ENCODE peak calls at places on chromosomes 5 and 9, in six cellular contexts. U is colonic mucosa, L is H1, Q is SK-N-SH, E is PC-3, I is neuronal stem cell. D is an unnamed sample.

GRCh38 chr5:2687746-2688145 is 63.7 kb downstream of the IRX2 start:
- DNase-seq in U (no peak), L (no peak), Q (no peak), E (no peak), I (no peak), D (no peak)

GRCh38 chr5:107092695-107093094 is 578.0 kb downstream of the EFNA5 start:
- DNase-seq in U (no peak), L (no peak), Q (no peak), E (peak; percentile 59), I (no peak), D (no peak)

GRCh38 chr9:16610538-16610937 is 259.9 kb downstream of the BNC2 start:
- DNase-seq in U (no peak), L (no peak), Q (no peak), E (no peak), I (no peak), D (no peak)

GRCh38 chr9:87445646-87446045 is 52.0 kb upstream of the DAPK1 start:
- DNase-seq in U (peak; percentile 27), L (peak; percentile 63), Q (no peak), E (no peak), I (peak; percentile 18), D (peak; percentile 5)

GRCh38 chr9:117744856-117745389 is 40.7 kb downstream of the TLR4 start:
- DNase-seq in U (no peak), L (no peak), Q (peak; percentile 56), E (no peak), I (peak; percentile 24), D (no peak)

GRCh38 chr5:51345106-51345505 is 38.1 kb upstream of the ISL1 start:
- DNase-seq in U (no peak), L (no peak), Q (no peak), E (peak; percentile 57), I (no peak), D (peak; percentile 17)

GRCh38 chr9:16310288-16311145 is 560.0 kb downstream of the BNC2 start:
- DNase-seq in U (no peak), L (no peak), Q (no peak), E (no peak), I (no peak), D (no peak)

GRCh38 chr9:94967481-94967880 is 241.0 kb downstream of the AOPEP start:
- DNase-seq in U (no peak), L (no peak), Q (no peak), E (no peak), I (no peak), D (no peak)

GRCh38 chr9:86660146-86660545 is 287.2 kb downstream of the GAS1 start:
- DNase-seq in U (no peak), L (no peak), Q (no peak), E (no peak), I (no peak), D (peak; percentile 77)

GRCh38 chr5:76958976-76959767 is 6.3 kb downstream of the CRHBP start:
- DNase-seq in U (no peak), L (no peak), Q (no peak), E (peak; percentile 4), I (no peak), D (peak; percentile 72)

GRCh38 chr5:168667301-168667859 is 88.2 kb upstream of the PANK3 start:
- DNase-seq in U (peak; percentile 66), L (no peak), Q (no peak), E (no peak), I (no peak), D (no peak)

GRCh38 chr9:129160712-129161533 is 17.1 kb downstream of the IER5L start:
- DNase-seq in U (no peak), L (no peak), Q (no peak), E (no peak), I (no peak), D (peak; percentile 77)

GRCh38 chr5:137622850-137623249 is 113.0 kb downstream of the KLHL3 start:
- DNase-seq in U (no peak), L (no peak), Q (no peak), E (no peak), I (no peak), D (peak; percentile 58)

GRCh38 chr5:139272471-139273321 is 20.8 kb upstream of the MATR3 start:
- DNase-seq in U (peak; percentile 85), L (no peak), Q (no peak), E (no peak), I (no peak), D (peak; percentile 57)

GRCh38 chr9:112288029-112288428 is 45.4 kb downstream of the PTBP3 start:
- DNase-seq in U (no peak), L (no peak), Q (no peak), E (no peak), I (no peak), D (peak; percentile 49)

GRCh38 chr9:127021664-127022337 is 100.6 kb downstream of the ANGPTL2 start:
- DNase-seq in U (peak; percentile 49), L (no peak), Q (peak; percentile 79), E (no peak), I (no peak), D (peak; percentile 100)

GRCh38 chr5:68261174-68262021 is 45.8 kb downstream of the PIK3R1 start:
- DNase-seq in U (no peak), L (no peak), Q (no peak), E (no peak), I (no peak), D (peak; percentile 51)

GRCh38 chr9:4397917-4398316 is 92.4 kb upstream of the SLC1A1 start:
- DNase-seq in U (no peak), L (no peak), Q (no peak), E (no peak), I (no peak), D (peak; percentile 86)

GRCh38 chr5:126680215-126680817 is 79.6 kb downstream of the PHAX start:
- DNase-seq in U (peak; percentile 63), L (no peak), Q (peak; percentile 73), E (peak; percentile 29), I (no peak), D (peak; percentile 46)

GRCh38 chr9:136625101-136626065 is 37.3 kb upstream of the EGFL7 start:
- DNase-seq in U (peak; percentile 95), L (peak; percentile 57), Q (peak; percentile 82), E (peak; percentile 21), I (no peak), D (peak; percentile 47)
- H3K4me1 ChIP-seq in U (peaks cover 38% of the 10 kb centered on the region), L (peaks cover 5% of the 10 kb centered on the region), Q (peaks cover 9% of the 10 kb centered on the region), E (no peaks in the 10 kb centered on the region), I (peaks cover 17% of the 10 kb centered on the region), D (peaks cover 9% of the 10 kb centered on the region)

GRCh38 chr9:109473329-109473728 is 24.8 kb downstream of the PTPN3 start:
- DNase-seq in U (no peak), L (no peak), Q (no peak), E (no peak), I (no peak), D (no peak)
- H3K9ac ChIP-seq in U (no peak overlapping the region), L (no peak overlapping the region), Q (no peak overlapping the region), E (no peak overlapping the region), I (no peak overlapping the region), D (no peak overlapping the region)

DNA sequence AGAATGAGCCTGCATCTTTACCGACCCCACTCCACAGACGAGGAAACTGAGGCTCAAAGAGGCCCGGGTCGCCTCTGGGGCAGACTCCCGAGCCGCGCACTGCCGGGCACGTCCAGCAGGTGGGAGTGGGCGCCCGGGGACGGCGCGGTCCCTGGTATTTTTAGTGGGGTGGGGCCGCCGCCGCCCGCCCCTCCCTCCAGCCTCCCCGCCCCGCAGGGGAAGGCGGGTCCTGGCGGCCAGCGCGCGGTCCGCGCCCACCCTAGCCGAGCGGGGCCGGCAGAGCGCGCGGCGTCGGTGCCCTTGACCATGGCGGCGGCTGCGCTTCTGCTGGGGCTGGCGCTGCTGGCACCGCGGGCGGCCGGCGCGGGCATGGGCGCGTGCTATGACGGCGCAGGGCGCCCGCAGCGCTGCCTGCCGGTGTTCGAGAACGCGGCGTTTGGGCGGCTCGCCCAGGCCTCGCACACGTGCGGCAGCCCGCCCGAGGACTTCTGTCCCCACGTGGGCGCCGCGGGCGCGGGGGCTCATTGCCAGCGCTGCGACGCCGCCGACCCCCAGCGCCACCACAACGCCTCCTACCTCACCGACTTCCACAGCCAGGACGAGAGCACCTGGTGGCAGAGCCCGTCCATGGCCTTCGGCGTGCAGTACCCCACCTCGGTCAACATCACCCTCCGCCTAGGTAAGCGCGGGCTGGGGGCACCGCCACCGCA is at the start of gene LAMC3:
- DNase-seq in U (no peak), L (peak; percentile 80), Q (peak; percentile 84), E (peak; percentile 17), I (no peak), D (no peak)
- H3K4me3 ChIP-seq in U (no peak within 1 kb of the TSS), L (peak within 1 kb of the TSS; percentile 45), Q (peak within 1 kb of the TSS; percentile 13), E (peak within 1 kb of the TSS; percentile 62), I (no peak within 1 kb of the TSS), D (no peak within 1 kb of the TSS)

GRCh38 chr9:124467410-124468060 is 17.3 kb downstream of the ADGRD2 start:
- DNase-seq in U (no peak), L (no peak), Q (no peak), E (no peak), I (no peak), D (no peak)
- H3K4me1 ChIP-seq in U (no peaks in the 10 kb centered on the region), L (no peaks in the 10 kb centered on the region), Q (no peaks in the 10 kb centered on the region), E (no peaks in the 10 kb centered on the region), I (no peaks in the 10 kb centered on the region), D (no peaks in the 10 kb centered on the region)

GRCh38 chr5:19369561-19369960 is 618.4 kb downstream of the CDH18 start:
- DNase-seq in U (no peak), L (no peak), Q (no peak), E (no peak), I (no peak), D (no peak)
- H3K9ac ChIP-seq in U (no peak overlapping the region), L (no peak overlapping the region), Q (no peak overlapping the region), E (no peak overlapping the region), I (no peak overlapping the region), D (no peak overlapping the region)

DNA sequence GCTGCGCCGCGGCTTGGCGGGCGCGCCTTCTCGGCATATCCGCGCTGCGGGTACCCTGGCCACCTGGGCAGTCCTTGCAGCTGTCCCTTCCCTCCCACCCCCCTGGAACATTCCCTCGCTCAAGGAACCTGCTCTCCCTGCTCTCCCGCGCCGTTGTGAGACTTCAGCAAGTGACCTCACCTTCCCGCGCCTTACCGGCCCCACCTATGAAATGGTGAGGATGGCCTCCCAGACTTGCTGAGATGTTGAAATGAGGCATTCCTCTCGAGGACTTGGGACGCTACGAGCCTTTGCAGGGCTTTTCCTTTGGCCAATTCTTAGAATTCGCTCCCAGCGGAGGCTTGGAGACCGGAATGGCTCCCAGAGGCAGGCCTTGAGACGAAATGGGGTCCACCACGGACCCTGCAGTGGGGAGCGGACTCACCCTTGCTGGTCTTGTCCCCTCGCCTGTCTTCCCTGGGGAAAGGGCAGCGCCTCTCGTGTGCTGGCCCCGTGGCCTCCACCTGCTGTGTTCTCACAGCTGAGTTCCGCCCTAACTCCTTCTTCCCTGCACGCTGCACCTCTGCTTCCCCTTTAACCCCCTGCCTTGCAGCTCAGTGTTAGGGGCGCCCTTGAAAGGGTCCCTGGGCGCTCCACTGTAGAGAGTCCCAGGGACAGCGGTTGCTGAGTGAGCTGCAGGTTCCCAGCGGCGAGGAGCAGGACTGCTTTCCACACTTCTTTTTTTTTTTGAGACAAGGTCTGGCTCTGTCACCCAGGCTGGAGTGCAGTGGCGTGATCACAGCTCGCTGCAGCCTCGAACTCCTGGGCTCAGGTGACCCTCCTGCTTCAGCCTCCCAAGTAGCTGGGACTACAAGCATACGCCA is 907 bp downstream of the HMCN2 start:
- DNase-seq in U (no peak), L (peak; percentile 78), Q (no peak), E (no peak), I (no peak), D (no peak)
- H3K4me3 ChIP-seq in U (peak overlapping the region; percentile 19), L (peak overlapping the region; percentile 62), Q (no peak overlapping the region), E (no peak overlapping the region), I (no peak overlapping the region), D (no peak overlapping the region)

D was measured in fibroblast of lung.